ENCODE peak calls at places on chromosomes 2 and 18, in ten cellular contexts. C is Peyer's patch; T is NCI-H446 treated with DMSO at 0.1 percent for 48 hours; F is A549; A is NCI-H1417; Y is MV-4-11; G is GM12865; B is activated CD4-positive, alpha-beta T cell treated with anti-CD3 and anti-CD28 coated beads, Interleukin-2, amount 50 U/mL, for 1 hour; X is progenitor cell of endocrine pancreas; V is activated effector memory CD4-positive, alpha-beta T cell treated with Interleukin-2 at 50 U/mL for 16 hours. K is an unnamed sample.
A peak's percentile ranks its signal among the peaks of the same experiment; 100 is the strongest.

GRCh38 chr2:171522057-171522803 is at the start of gene CYBRD1:
- DNase-seq in C (peak; percentile 91), T (peak; percentile 3), F (peak; percentile 45), A (no peak), Y (peak; percentile 56), G (peak; percentile 85), B (no peak), X (peak; percentile 15), V (no peak), K (peak; percentile 83)

GRCh38 chr2:232307854-232308253 is 70.7 kb upstream of the ALPP start:
- DNase-seq in C (no peak), T (no peak), F (no peak), A (no peak), Y (no peak), G (no peak), B (no peak), X (no peak), V (no peak), K (no peak)

GRCh38 chr2:97751752-97752151 is 38.4 kb downstream of the ZAP70 start:
- DNase-seq in C (no peak), T (no peak), F (no peak), A (peak; percentile 80), Y (no peak), G (no peak), B (no peak), X (no peak), V (no peak), K (no peak)

GRCh38 chr2:38105911-38106310 is 30.0 kb upstream of the CYP1B1 start:
- DNase-seq in C (no peak), T (no peak), F (no peak), A (no peak), Y (no peak), G (no peak), B (no peak), X (no peak), V (no peak), K (no peak)

GRCh38 chr18:76875390-76876330 is 53.3 kb downstream of the ZNF236 start:
- DNase-seq in C (peak; percentile 48), T (no peak), F (peak; percentile 8), A (peak; percentile 58), Y (no peak), G (peak; percentile 77), B (peak; percentile 35), X (peak; percentile 33), V (no peak), K (peak; percentile 57)

GRCh38 chr2:31420936-31421335 is 6.4 kb upstream of the XDH start:
- DNase-seq in C (no peak), T (no peak), F (no peak), A (no peak), Y (no peak), G (no peak), B (no peak), X (no peak), V (no peak), K (no peak)

GRCh38 chr18:29154196-29154757 is 977.3 kb upstream of the CDH2 start:
- DNase-seq in C (no peak), T (no peak), F (no peak), A (no peak), Y (no peak), G (no peak), B (no peak), X (no peak), V (no peak), K (no peak)

GRCh38 chr2:61662990-61663389 is 124.8 kb upstream of the XPO1 start:
- DNase-seq in C (no peak), T (no peak), F (no peak), A (no peak), Y (no peak), G (no peak), B (no peak), X (no peak), V (no peak), K (no peak)

GRCh38 chr2:15623481-15623796 is 31.8 kb downstream of the DDX1 start:
- DNase-seq in C (no peak), T (no peak), F (no peak), A (no peak), Y (no peak), G (no peak), B (no peak), X (no peak), V (no peak), K (no peak)

GRCh38 chr18:34627138-34627920 is 82.8 kb upstream of the DTNA start:
- DNase-seq in C (no peak), T (no peak), F (no peak), A (no peak), Y (no peak), G (no peak), B (no peak), X (no peak), V (no peak), K (no peak)

GRCh38 chr2:232523682-232524597 is 2.0 kb upstream of the CHRND start:
- DNase-seq in C (no peak), T (no peak), F (peak; percentile 78), A (no peak), Y (peak; percentile 55), G (peak; percentile 47), B (no peak), X (peak; percentile 37), V (no peak), K (peak; percentile 44)

GRCh38 chr2:11157731-11158130 is 2.5 kb downstream of the SLC66A3 start:
- DNase-seq in C (no peak), T (no peak), F (no peak), A (no peak), Y (no peak), G (no peak), B (no peak), X (no peak), V (no peak), K (no peak)

GRCh38 chr2:62556082-62556481 is 50.1 kb upstream of the TMEM17 start:
- DNase-seq in C (no peak), T (no peak), F (no peak), A (no peak), Y (no peak), G (no peak), B (no peak), X (no peak), V (no peak), K (no peak)

GRCh38 chr2:162198239-162198638 is 45.0 kb downstream of the FAP start:
- DNase-seq in C (no peak), T (no peak), F (no peak), A (no peak), Y (no peak), G (no peak), B (no peak), X (no peak), V (no peak), K (no peak)

GRCh38 chr18:60372598-60372997 is at the start of gene MC4R:
- DNase-seq in C (no peak), T (peak; percentile 79), F (peak; percentile 12), A (peak; percentile 84), Y (no peak), G (no peak), B (no peak), X (no peak), V (no peak), K (no peak)

GRCh38 chr2:7012141-7012809 is 95.1 kb downstream of the RNF144A start:
- DNase-seq in C (no peak), T (no peak), F (no peak), A (peak; percentile 99), Y (no peak), G (no peak), B (no peak), X (no peak), V (no peak), K (no peak)

GRCh38 chr2:227228061-227228667 is 63.7 kb downstream of the COL4A3 start:
- DNase-seq in C (peak; percentile 53), T (peak; percentile 26), F (peak; percentile 7), A (no peak), Y (no peak), G (no peak), B (no peak), X (no peak), V (no peak), K (peak; percentile 37)

GRCh38 chr2:160209457-160209856 is 9.4 kb upstream of the ITGB6 start:
- DNase-seq in C (no peak), T (no peak), F (no peak), A (no peak), Y (no peak), G (peak; percentile 39), B (no peak), X (no peak), V (no peak), K (no peak)

K was measured in left colon.